ENCODE peak calls at places on chromosome 19, in four cellular contexts. P, A, N and M are unnamed samples.

GRCh38 chr19:42132030-42132628 is at the start of gene POU2F2:
- DNase-seq in P (no peak), A (peak), N (peak), M (peak)

GRCh38 chr19:14439014-14439413 is 5.9 kb downstream of the PKN1 start:
- DNase-seq in P (no peak), A (no peak), N (no peak), M (no peak)

GRCh38 chr19:55452381-55453325 is 8.8 kb downstream of the ISOC2 start:
- DNase-seq in P (peak), A (peak), N (peak), M (peak)

GRCh38 chr19:13899912-13900584 is 5.9 kb downstream of the BRME1 start:
- DNase-seq in P (no peak), A (no peak), N (no peak), M (peak)

GRCh38 chr19:40217921-40218890 is at the start of gene TTC9B:
- DNase-seq in P (no peak), A (no peak), N (no peak), M (peak)

GRCh38 chr19:39514840-39515550 is at the start of gene SELENOV:
- DNase-seq in P (peak), A (no peak), N (no peak), M (no peak)

GRCh38 chr19:55066107-55066709 is 3.3 kb upstream of the RDH13 start:
- DNase-seq in P (no peak), A (no peak), N (no peak), M (no peak)

GRCh38 chr19:37594982-37595382 is 306 bp downstream of the ZNF540 start:
- DNase-seq in P (peak), A (peak), N (peak), M (peak)

GRCh38 chr19:40309666-40310065 is 24.5 kb upstream of the AKT2 start:
- DNase-seq in P (no peak), A (no peak), N (no peak), M (no peak)

GRCh38 chr19:492091-492531 is 4.2 kb upstream of the MADCAM1 start:
- DNase-seq in P (no peak), A (no peak), N (no peak), M (no peak)

GRCh38 chr19:47001584-47001983 is 18.1 kb upstream of the NPAS1 start:
- DNase-seq in P (no peak), A (no peak), N (no peak), M (no peak)

GRCh38 chr19:48090281-48090802 is 20.3 kb downstream of the PLA2G4C start:
- DNase-seq in P (no peak), A (no peak), N (no peak), M (no peak)

GRCh38 chr19:10695401-10696398 is 5.5 kb upstream of the QTRT1 start:
- DNase-seq in P (peak), A (peak), N (peak), M (peak)

GRCh38 chr19:48094129-48094842 is 16.3 kb downstream of the PLA2G4C start:
- DNase-seq in P (no peak), A (no peak), N (no peak), M (no peak)

GRCh38 chr19:40718774-40719391 is 2.0 kb downstream of the ITPKC start:
- DNase-seq in P (peak), A (peak), N (peak), M (peak)

GRCh38 chr19:31659897-31660210 is 310.6 kb upstream of the TSHZ3 start:
- DNase-seq in P (no peak), A (no peak), N (no peak), M (no peak)

GRCh38 chr19:54257116-54257480 is at the start of gene LILRB5:
- DNase-seq in P (no peak), A (peak), N (no peak), M (no peak)

GRCh38 chr19:8973501-8974091 is 36.6 kb downstream of the MUC16 start:
- DNase-seq in P (no peak), A (no peak), N (no peak), M (peak)

GRCh38 chr19:48271531-48272151 is 1.8 kb downstream of the ZNF114 start:
- DNase-seq in P (peak), A (peak), N (no peak), M (peak)

GRCh38 chr19:27746691-27747380 is 1466.1 kb downstream of the UQCRFS1 start:
- DNase-seq in P (peak), A (peak), N (peak), M (peak)

GRCh38 chr19:41367848-41368301 is 3.9 kb upstream of the B9D2 start:
- DNase-seq in P (no peak), A (no peak), N (no peak), M (no peak)

GRCh38 chr19:29665826-29666633 is 769 bp downstream of the PLEKHF1 start:
- DNase-seq in P (peak), A (peak), N (peak), M (peak)
- TF ChIP-seq POLR2A in P (no peak), A (no peak), N (no peak), M (no peak)

DNA sequence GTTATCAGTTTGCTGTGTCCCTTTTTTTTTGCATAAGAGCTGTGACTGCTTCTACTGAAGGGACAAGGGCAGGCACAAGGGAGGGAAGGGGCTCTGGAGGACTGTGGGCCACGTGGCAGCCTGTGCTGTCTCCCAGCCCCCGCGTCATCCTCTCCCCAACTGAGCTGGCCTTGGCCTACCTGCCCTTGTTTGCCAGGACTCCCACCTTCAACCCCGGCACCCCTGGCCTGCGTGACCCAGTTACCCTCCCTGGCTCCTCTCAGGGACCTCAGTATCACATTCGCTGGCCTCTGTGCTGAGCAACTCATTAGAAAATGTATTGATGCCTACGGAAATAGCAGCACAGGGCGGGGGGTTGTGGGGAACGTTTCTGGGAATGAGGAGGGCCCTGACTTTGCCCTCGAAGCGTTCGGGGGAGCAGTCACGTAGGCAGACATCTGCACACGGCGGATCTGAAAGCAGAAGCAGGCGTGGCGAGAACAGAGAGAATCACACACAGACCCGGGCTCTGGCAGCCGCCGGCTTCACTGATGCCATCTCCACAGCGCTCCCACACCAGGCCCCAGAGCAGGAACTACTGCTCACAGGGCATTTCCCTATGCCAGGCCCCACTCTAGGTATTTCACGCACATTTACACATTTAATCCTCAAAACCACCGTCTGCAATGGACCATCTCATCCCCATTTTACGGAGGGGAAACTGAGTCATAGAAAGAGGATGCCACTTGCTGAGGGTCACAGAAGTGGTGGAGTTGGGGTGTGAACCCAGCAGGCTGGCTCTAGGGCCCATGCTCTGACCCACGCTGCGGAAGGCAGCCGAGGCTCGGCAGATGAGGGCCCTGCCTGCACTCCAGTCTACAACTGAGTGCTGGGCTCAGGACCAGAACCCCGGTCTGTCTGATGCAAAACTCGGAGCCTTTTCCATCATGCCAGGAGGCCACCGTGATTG is 5.7 kb upstream of the ATF5 start:
- DNase-seq in P (no peak), A (no peak), N (no peak), M (no peak)
- TF ChIP-seq POLR2A in P (no peak), A (no peak), N (no peak), M (no peak)

DNA sequence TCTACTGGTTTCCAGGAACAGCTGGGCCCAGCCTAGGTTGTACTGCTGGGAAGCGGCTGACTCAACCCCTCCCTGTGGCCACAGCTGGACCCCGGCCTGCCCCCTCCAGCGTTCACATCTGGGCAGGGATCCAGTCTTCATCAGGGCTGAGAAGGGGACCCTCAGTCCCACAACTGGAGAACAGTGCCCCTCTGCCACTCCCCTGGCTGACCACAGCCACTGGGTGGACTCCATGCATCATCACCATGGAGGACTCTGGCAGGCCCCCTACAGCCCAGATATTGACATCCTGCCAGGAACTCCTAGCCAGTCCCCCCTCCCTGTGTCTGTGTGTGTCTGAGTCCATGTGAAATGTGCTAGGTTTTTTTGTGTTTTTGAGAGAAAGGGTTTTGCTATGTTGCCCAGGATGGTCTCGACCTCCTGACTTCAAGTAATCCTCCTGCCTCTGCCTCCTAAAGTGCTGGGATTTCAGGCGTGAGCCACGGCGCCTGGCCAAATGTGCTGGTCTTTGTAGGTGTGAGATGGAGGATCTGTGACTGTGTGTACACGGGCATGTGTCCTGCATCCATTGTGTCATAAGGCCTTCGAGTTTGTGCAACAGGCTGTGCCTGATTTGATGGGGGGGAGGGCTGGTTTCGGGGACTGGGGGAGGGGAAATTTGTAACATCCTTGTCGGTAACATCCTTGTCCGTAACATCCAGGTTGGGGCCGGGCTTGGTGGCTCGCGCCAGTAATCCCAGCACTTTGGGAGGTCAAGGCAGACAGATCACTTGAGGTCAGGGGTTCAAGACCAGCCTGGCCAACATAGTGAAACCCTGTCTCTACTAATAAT is 4.0 kb upstream of the HOOK2 start:
- DNase-seq in P (peak), A (peak), N (no peak), M (peak)
- TF ChIP-seq POLR2A in P (peak), A (no peak), N (no peak), M (no peak)

GRCh38 chr19:51367565-51368365 is 1.0 kb downstream of the CLDND2 start:
- DNase-seq in P (peak), A (peak), N (peak), M (peak)

GRCh38 chr19:51368366-51369282 is at the start of gene CLDND2:
- DNase-seq in P (peak), A (no peak), N (no peak), M (no peak)

GRCh38 chr19:51366050-51366998 is at the start of gene ETFB:
- DNase-seq in P (peak), A (peak), N (peak), M (peak)

GRCh38 chr19:51365211-51366049 is 758 bp downstream of the ETFB start:
- DNase-seq in P (peak), A (no peak), N (peak), M (peak)

GRCh38 chr19:51366999-51367564 is 894 bp upstream of the ETFB start:
- DNase-seq in P (no peak), A (peak), N (peak), M (peak)
- TF ChIP-seq POLR2A in P (peak), A (peak), N (peak), M (peak)

GRCh38 chr19:4454952-4455738 is 2.4 kb downstream of the UBXN6 start:
- DNase-seq in P (no peak), A (peak), N (no peak), M (peak)

GRCh38 chr19:4456566-4456842 is 1.1 kb downstream of the UBXN6 start:
- DNase-seq in P (no peak), A (no peak), N (no peak), M (peak)

GRCh38 chr19:4456843-4457653 is 546 bp downstream of the UBXN6 start:
- DNase-seq in P (peak), A (peak), N (peak), M (peak)

GRCh38 chr19:4455742-4456565 is 1.6 kb downstream of the UBXN6 start:
- DNase-seq in P (peak), A (peak), N (no peak), M (peak)

GRCh38 chr19:4457654-4458406 is at the start of gene UBXN6:
- DNase-seq in P (peak), A (peak), N (peak), M (peak)
- TF ChIP-seq POLR2A in P (no peak), A (no peak), N (no peak), M (no peak)